ENCODE peak calls at places on chromosomes 5 and 9, in five cellular contexts. One of them, this sample, is unnamed.
A peak's percentile ranks its signal among the peaks of the same experiment; 100 is the strongest.

GRCh38 chr9:26779072-26779471 is 113.5 kb downstream of the CAAP1 start:
- DNase-seq in activated naive CD4-positive, alpha-beta T cell treated with anti-CD3 and anti-CD28 coated beads, Interleukin-2, amount 10 ng/mL, durations not matched to agents 7 days and 5 days: no peak
- DNase-seq in CD8-positive, alpha-beta memory T cell: no peak
- DNase-seq in Kasumi-1: no peak
- DNase-seq in epithelial cell of proximal tubule: no peak
- DNase-seq in this sample: no peak

GRCh38 chr5:77076961-77077820 is 9.9 kb downstream of the ZBED3 start:
- DNase-seq in activated naive CD4-positive, alpha-beta T cell treated with anti-CD3 and anti-CD28 coated beads, Interleukin-2, amount 10 ng/mL, durations not matched to agents 7 days and 5 days: peak; percentile 68
- DNase-seq in CD8-positive, alpha-beta memory T cell: peak; percentile 8
- DNase-seq in Kasumi-1: peak; percentile 55
- DNase-seq in epithelial cell of proximal tubule: no peak
- DNase-seq in this sample: no peak

GRCh38 chr5:127930311-127930710 is 153.3 kb upstream of the SLC12A2 start:
- DNase-seq in activated naive CD4-positive, alpha-beta T cell treated with anti-CD3 and anti-CD28 coated beads, Interleukin-2, amount 10 ng/mL, durations not matched to agents 7 days and 5 days: no peak
- DNase-seq in CD8-positive, alpha-beta memory T cell: no peak
- DNase-seq in Kasumi-1: no peak
- DNase-seq in epithelial cell of proximal tubule: peak; percentile 51
- DNase-seq in this sample: no peak

GRCh38 chr5:71778678-71779276 is 59.7 kb downstream of the CARTPT start:
- DNase-seq in activated naive CD4-positive, alpha-beta T cell treated with anti-CD3 and anti-CD28 coated beads, Interleukin-2, amount 10 ng/mL, durations not matched to agents 7 days and 5 days: no peak
- DNase-seq in CD8-positive, alpha-beta memory T cell: no peak
- DNase-seq in Kasumi-1: no peak
- DNase-seq in epithelial cell of proximal tubule: no peak
- DNase-seq in this sample: no peak

GRCh38 chr9:105932276-105932675 is 237.9 kb downstream of the TMEM38B start:
- DNase-seq in activated naive CD4-positive, alpha-beta T cell treated with anti-CD3 and anti-CD28 coated beads, Interleukin-2, amount 10 ng/mL, durations not matched to agents 7 days and 5 days: no peak
- DNase-seq in CD8-positive, alpha-beta memory T cell: no peak
- DNase-seq in Kasumi-1: no peak
- DNase-seq in epithelial cell of proximal tubule: no peak
- DNase-seq in this sample: no peak

GRCh38 chr5:151682240-151682639 is 4.5 kb downstream of the SPARC start:
- DNase-seq in activated naive CD4-positive, alpha-beta T cell treated with anti-CD3 and anti-CD28 coated beads, Interleukin-2, amount 10 ng/mL, durations not matched to agents 7 days and 5 days: no peak
- DNase-seq in CD8-positive, alpha-beta memory T cell: no peak
- DNase-seq in Kasumi-1: no peak
- DNase-seq in epithelial cell of proximal tubule: no peak
- DNase-seq in this sample: no peak

GRCh38 chr5:1298723-1299510 is 4.0 kb upstream of the TERT start:
- DNase-seq in activated naive CD4-positive, alpha-beta T cell treated with anti-CD3 and anti-CD28 coated beads, Interleukin-2, amount 10 ng/mL, durations not matched to agents 7 days and 5 days: peak; percentile 14
- DNase-seq in CD8-positive, alpha-beta memory T cell: no peak
- DNase-seq in Kasumi-1: no peak
- DNase-seq in epithelial cell of proximal tubule: no peak
- DNase-seq in this sample: no peak

GRCh38 chr5:82176115-82176514 is 102.0 kb downstream of the RPS23 start:
- DNase-seq in activated naive CD4-positive, alpha-beta T cell treated with anti-CD3 and anti-CD28 coated beads, Interleukin-2, amount 10 ng/mL, durations not matched to agents 7 days and 5 days: no peak
- DNase-seq in CD8-positive, alpha-beta memory T cell: no peak
- DNase-seq in Kasumi-1: no peak
- DNase-seq in epithelial cell of proximal tubule: no peak
- DNase-seq in this sample: no peak

GRCh38 chr5:139488269-139488668 is 5.7 kb upstream of the STING1 start:
- DNase-seq in activated naive CD4-positive, alpha-beta T cell treated with anti-CD3 and anti-CD28 coated beads, Interleukin-2, amount 10 ng/mL, durations not matched to agents 7 days and 5 days: peak; percentile 36
- DNase-seq in CD8-positive, alpha-beta memory T cell: no peak
- DNase-seq in Kasumi-1: peak; percentile 91
- DNase-seq in epithelial cell of proximal tubule: no peak
- DNase-seq in this sample: peak; percentile 35

GRCh38 chr5:178287091-178287790 is 54.6 kb upstream of the PHYKPL start:
- DNase-seq in activated naive CD4-positive, alpha-beta T cell treated with anti-CD3 and anti-CD28 coated beads, Interleukin-2, amount 10 ng/mL, durations not matched to agents 7 days and 5 days: no peak
- DNase-seq in CD8-positive, alpha-beta memory T cell: no peak
- DNase-seq in Kasumi-1: no peak
- DNase-seq in epithelial cell of proximal tubule: no peak
- DNase-seq in this sample: no peak

GRCh38 chr5:81779125-81779934 is 28.4 kb upstream of the SSBP2 start:
- DNase-seq in activated naive CD4-positive, alpha-beta T cell treated with anti-CD3 and anti-CD28 coated beads, Interleukin-2, amount 10 ng/mL, durations not matched to agents 7 days and 5 days: peak; percentile 58
- DNase-seq in CD8-positive, alpha-beta memory T cell: peak; percentile 6
- DNase-seq in Kasumi-1: peak; percentile 49
- DNase-seq in epithelial cell of proximal tubule: no peak
- DNase-seq in this sample: peak; percentile 2

GRCh38 chr5:173310861-173311515 is 17.2 kb downstream of the STC2 start:
- DNase-seq in activated naive CD4-positive, alpha-beta T cell treated with anti-CD3 and anti-CD28 coated beads, Interleukin-2, amount 10 ng/mL, durations not matched to agents 7 days and 5 days: no peak
- DNase-seq in CD8-positive, alpha-beta memory T cell: no peak
- DNase-seq in Kasumi-1: no peak
- DNase-seq in epithelial cell of proximal tubule: no peak
- DNase-seq in this sample: no peak

GRCh38 chr5:175659546-175660248 is 1.8 kb downstream of the HRH2 start:
- DNase-seq in activated naive CD4-positive, alpha-beta T cell treated with anti-CD3 and anti-CD28 coated beads, Interleukin-2, amount 10 ng/mL, durations not matched to agents 7 days and 5 days: no peak
- DNase-seq in CD8-positive, alpha-beta memory T cell: no peak
- DNase-seq in Kasumi-1: no peak
- DNase-seq in epithelial cell of proximal tubule: no peak
- DNase-seq in this sample: no peak

GRCh38 chr5:14790220-14790619 is 81.4 kb downstream of the ANKH start:
- DNase-seq in activated naive CD4-positive, alpha-beta T cell treated with anti-CD3 and anti-CD28 coated beads, Interleukin-2, amount 10 ng/mL, durations not matched to agents 7 days and 5 days: no peak
- DNase-seq in CD8-positive, alpha-beta memory T cell: no peak
- DNase-seq in Kasumi-1: peak; percentile 29
- DNase-seq in epithelial cell of proximal tubule: no peak
- DNase-seq in this sample: no peak

GRCh38 chr9:27248702-27249101 is 48.2 kb downstream of the EQTN start:
- DNase-seq in activated naive CD4-positive, alpha-beta T cell treated with anti-CD3 and anti-CD28 coated beads, Interleukin-2, amount 10 ng/mL, durations not matched to agents 7 days and 5 days: no peak
- DNase-seq in CD8-positive, alpha-beta memory T cell: no peak
- DNase-seq in Kasumi-1: no peak
- DNase-seq in epithelial cell of proximal tubule: no peak
- DNase-seq in this sample: no peak

GRCh38 chr9:93174976-93175375 is 9.0 kb upstream of the WNK2 start:
- DNase-seq in activated naive CD4-positive, alpha-beta T cell treated with anti-CD3 and anti-CD28 coated beads, Interleukin-2, amount 10 ng/mL, durations not matched to agents 7 days and 5 days: no peak
- DNase-seq in CD8-positive, alpha-beta memory T cell: no peak
- DNase-seq in Kasumi-1: no peak
- DNase-seq in epithelial cell of proximal tubule: no peak
- DNase-seq in this sample: peak; percentile 10

GRCh38 chr9:113955076-113955752 is 79.1 kb downstream of the ZNF618 start:
- DNase-seq in activated naive CD4-positive, alpha-beta T cell treated with anti-CD3 and anti-CD28 coated beads, Interleukin-2, amount 10 ng/mL, durations not matched to agents 7 days and 5 days: no peak
- DNase-seq in CD8-positive, alpha-beta memory T cell: no peak
- DNase-seq in Kasumi-1: no peak
- DNase-seq in epithelial cell of proximal tubule: peak; percentile 52
- DNase-seq in this sample: no peak

GRCh38 chr9:75134495-75134894 is 46.2 kb downstream of the OSTF1 start:
- DNase-seq in activated naive CD4-positive, alpha-beta T cell treated with anti-CD3 and anti-CD28 coated beads, Interleukin-2, amount 10 ng/mL, durations not matched to agents 7 days and 5 days: no peak
- DNase-seq in CD8-positive, alpha-beta memory T cell: no peak
- DNase-seq in Kasumi-1: no peak
- DNase-seq in epithelial cell of proximal tubule: no peak
- DNase-seq in this sample: no peak

GRCh38 chr9:107674937-107675277 is 185.3 kb upstream of the KLF4 start:
- DNase-seq in activated naive CD4-positive, alpha-beta T cell treated with anti-CD3 and anti-CD28 coated beads, Interleukin-2, amount 10 ng/mL, durations not matched to agents 7 days and 5 days: no peak
- DNase-seq in CD8-positive, alpha-beta memory T cell: no peak
- DNase-seq in Kasumi-1: peak; percentile 20
- DNase-seq in epithelial cell of proximal tubule: no peak
- DNase-seq in this sample: peak; percentile 39

GRCh38 chr5:3736926-3737325 is 141.3 kb downstream of the IRX1 start:
- DNase-seq in activated naive CD4-positive, alpha-beta T cell treated with anti-CD3 and anti-CD28 coated beads, Interleukin-2, amount 10 ng/mL, durations not matched to agents 7 days and 5 days: no peak
- DNase-seq in CD8-positive, alpha-beta memory T cell: no peak
- DNase-seq in Kasumi-1: no peak
- DNase-seq in epithelial cell of proximal tubule: no peak
- DNase-seq in this sample: no peak

GRCh38 chr5:142109356-142110045 is 922 bp downstream of the NDFIP1 start:
- DNase-seq in activated naive CD4-positive, alpha-beta T cell treated with anti-CD3 and anti-CD28 coated beads, Interleukin-2, amount 10 ng/mL, durations not matched to agents 7 days and 5 days: peak; percentile 77
- DNase-seq in CD8-positive, alpha-beta memory T cell: no peak
- DNase-seq in Kasumi-1: peak; percentile 31
- DNase-seq in epithelial cell of proximal tubule: no peak
- DNase-seq in this sample: no peak

This sample was measured in GF-D8.